ENCODE peak calls at places on chromosome 12, in six cellular contexts. J is ovary, R is GM12865, P is choroid plexus epithelial cell, Z is A673, M is cardiac fibroblast. C is an unnamed sample.

GRCh38 chr12:51676875-51677274 is 85.8 kb downstream of the SCN8A start:
- DNase-seq in J (no peak), R (no peak), P (no peak), Z (no peak), M (no peak), C (no peak)

GRCh38 chr12:45893240-45893639 is 97.1 kb downstream of the SCAF11 start:
- DNase-seq in J (no peak), R (no peak), P (peak), Z (peak), M (peak), C (no peak)

GRCh38 chr12:65742481-65742971 is 81.8 kb upstream of the HMGA2 start:
- DNase-seq in J (peak), R (no peak), P (peak), Z (peak), M (peak), C (no peak)

GRCh38 chr12:108285016-108285415 is 54.1 kb downstream of the CMKLR1 start:
- DNase-seq in J (no peak), R (no peak), P (no peak), Z (no peak), M (no peak), C (no peak)

GRCh38 chr12:20547788-20548575 is 147.2 kb upstream of the SLCO1C1 start:
- DNase-seq in J (no peak), R (no peak), P (peak), Z (no peak), M (peak), C (no peak)

GRCh38 chr12:57130941-57131340 is 2.7 kb downstream of the LRP1 start:
- DNase-seq in J (no peak), R (no peak), P (no peak), Z (no peak), M (no peak), C (no peak)

GRCh38 chr12:53166837-53167236 is 13.7 kb upstream of the ZNF740 start:
- DNase-seq in J (no peak), R (no peak), P (no peak), Z (no peak), M (no peak), C (no peak)

GRCh38 chr12:22835431-22835830 is 210.5 kb downstream of the ETNK1 start:
- DNase-seq in J (no peak), R (no peak), P (no peak), Z (no peak), M (no peak), C (no peak)

GRCh38 chr12:78880078-78880477 is 15.5 kb downstream of the SYT1 start:
- DNase-seq in J (no peak), R (no peak), P (peak), Z (no peak), M (peak), C (no peak)

GRCh38 chr12:17866802-17867201 is 223.2 kb downstream of the RERGL start:
- DNase-seq in J (no peak), R (no peak), P (no peak), Z (no peak), M (no peak), C (no peak)

GRCh38 chr12:47079894-47080724 is at the start of gene AMIGO2:
- DNase-seq in J (peak), R (no peak), P (peak), Z (peak), M (peak), C (peak)

GRCh38 chr12:6539276-6540134 is 5.2 kb downstream of the GAPDH start:
- DNase-seq in J (no peak), R (peak), P (no peak), Z (no peak), M (peak), C (no peak)

GRCh38 chr12:117093918-117094630 is 5.1 kb downstream of the TESC start:
- DNase-seq in J (no peak), R (no peak), P (no peak), Z (no peak), M (no peak), C (no peak)

GRCh38 chr12:97005174-97005573 is 98.1 kb downstream of the NEDD1 start:
- DNase-seq in J (no peak), R (no peak), P (no peak), Z (no peak), M (no peak), C (no peak)
- H3K4me3 ChIP-seq in J (no peak), R (no peak), P (no peak), Z (no peak), M (no peak), C (no peak)

GRCh38 chr12:13178568-13179158 is 17.9 kb upstream of the EMP1 start:
- DNase-seq in J (peak), R (no peak), P (no peak), Z (no peak), M (no peak), C (no peak)
- H3K4me3 ChIP-seq in J (no peak), R (no peak), P (no peak), Z (peak), M (no peak), C (no peak)

GRCh38 chr12:68932123-68932700 is 759 bp downstream of the CPM start:
- DNase-seq in J (no peak), R (peak), P (no peak), Z (peak), M (no peak), C (no peak)
- H3K4me3 ChIP-seq in J (peak), R (peak), P (peak), Z (peak), M (peak), C (peak)

GRCh38 chr12:113097716-113098427 is 37.7 kb downstream of the RASAL1 start:
- DNase-seq in J (no peak), R (no peak), P (peak), Z (no peak), M (peak), C (no peak)
- H3K4me3 ChIP-seq in J (no peak), R (no peak), P (no peak), Z (no peak), M (no peak), C (no peak)

GRCh38 chr12:96338852-96339478 is 61.3 kb downstream of the CDK17 start:
- DNase-seq in J (no peak), R (no peak), P (no peak), Z (no peak), M (peak), C (no peak)
- H3K4me3 ChIP-seq in J (no peak), R (no peak), P (no peak), Z (no peak), M (no peak), C (no peak)

GRCh38 chr12:70467908-70468733 is 102.0 kb downstream of the KCNMB4 start:
- DNase-seq in J (no peak), R (no peak), P (no peak), Z (no peak), M (no peak), C (no peak)

GRCh38 chr12:70466753-70467152 is 100.7 kb downstream of the KCNMB4 start:
- DNase-seq in J (no peak), R (no peak), P (no peak), Z (no peak), M (no peak), C (no peak)

GRCh38 chr12:70467476-70467875 is 101.4 kb downstream of the KCNMB4 start:
- DNase-seq in J (no peak), R (no peak), P (no peak), Z (no peak), M (no peak), C (no peak)

GRCh38 chr12:70468741-70469140 is 102.7 kb downstream of the KCNMB4 start:
- DNase-seq in J (no peak), R (no peak), P (no peak), Z (no peak), M (no peak), C (peak)

GRCh38 chr12:70469221-70469820 is 103.2 kb downstream of the KCNMB4 start:
- DNase-seq in J (no peak), R (no peak), P (no peak), Z (no peak), M (no peak), C (no peak)
- H3K4me3 ChIP-seq in J (no peak), R (no peak), P (no peak), Z (no peak), M (no peak), C (no peak)

GRCh38 chr12:3752096-3752709 is 706 bp downstream of the CRACR2A start:
- DNase-seq in J (peak), R (peak), P (peak), Z (no peak), M (peak), C (peak)

GRCh38 chr12:3753549-3754284 is 808 bp upstream of the CRACR2A start:
- DNase-seq in J (peak), R (peak), P (peak), Z (no peak), M (peak), C (no peak)

GRCh38 chr12:3750616-3751015 is 2.3 kb downstream of the CRACR2A start:
- DNase-seq in J (no peak), R (no peak), P (no peak), Z (no peak), M (no peak), C (no peak)

GRCh38 chr12:3752741-3753486 is at the start of gene CRACR2A:
- DNase-seq in J (peak), R (peak), P (peak), Z (peak), M (peak), C (peak)

DNA sequence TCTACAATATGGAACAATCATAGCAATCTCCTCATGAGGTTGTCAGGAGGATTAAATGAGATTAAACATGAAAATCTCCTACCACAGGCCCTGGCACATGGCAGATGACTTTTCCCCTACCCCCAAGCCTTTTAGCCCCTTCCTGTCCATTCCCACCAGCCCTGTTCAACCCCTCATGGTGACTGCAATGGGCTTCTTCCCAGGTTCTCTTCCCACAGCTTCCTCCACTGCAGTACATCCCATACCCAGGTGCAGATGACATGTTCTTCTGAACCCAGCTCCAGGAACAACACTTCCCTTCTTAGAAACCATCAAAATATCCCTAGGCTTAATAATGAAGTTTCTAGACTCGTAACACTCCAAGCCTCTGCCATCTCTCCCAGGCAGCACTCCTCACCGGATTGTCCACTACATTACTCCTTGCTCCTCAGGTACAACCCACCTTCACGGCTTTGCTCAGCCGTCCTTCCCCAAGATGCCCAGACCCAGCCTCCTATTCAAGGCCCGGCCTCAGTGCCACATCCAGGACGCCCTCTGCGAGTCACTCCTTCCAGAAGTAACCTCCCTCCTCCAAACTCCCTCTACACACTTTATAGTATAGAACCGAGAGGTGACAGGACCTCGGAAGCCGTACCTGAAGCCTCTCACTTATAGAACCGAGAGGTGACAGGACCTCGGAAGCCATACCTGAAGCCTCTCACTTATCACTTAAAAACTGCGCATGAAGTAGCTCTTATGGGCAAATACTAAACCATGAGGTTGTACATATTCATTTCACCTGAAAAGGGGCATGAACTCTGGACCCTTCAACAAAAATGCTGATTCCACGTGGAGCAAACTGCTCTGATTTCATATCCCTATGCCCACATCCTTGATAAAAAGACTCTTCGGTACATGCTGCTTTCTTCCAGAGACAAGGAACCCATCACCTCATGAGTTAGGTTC is 1.5 kb downstream of the CRACR2A start:
- DNase-seq in J (no peak), R (no peak), P (no peak), Z (no peak), M (no peak), C (no peak)
- H3K4me3 ChIP-seq in J (no peak), R (peak), P (peak), Z (no peak), M (peak), C (peak)